ENCODE peak calls at places on chromosomes 2 and 18, in seven cellular contexts. B is WERI-Rb-1, G is fibroblast of lung, P is A549, E is cardiac muscle cell, L is HL-60, Z is tibial artery. U is an unnamed sample.
A peak's percentile ranks its signal among the peaks of the same experiment; 100 is the strongest.

GRCh38 chr18:7626922-7627440 is 59.9 kb downstream of the PTPRM start:
- DNase-seq in L (no peak), Z (no peak), E (peak; percentile 56), B (no peak), P (peak; percentile 66), G (peak; percentile 42), U (peak; percentile 67)

GRCh38 chr2:169452080-169452479 is 27.2 kb upstream of the BBS5 start:
- DNase-seq in E (peak; percentile 73), G (peak; percentile 74), B (peak; percentile 29), Z (no peak), L (no peak), P (peak; percentile 64), U (no peak)

GRCh38 chr2:100935372-100935752 is 66.7 kb upstream of the RPL31 start:
- DNase-seq in G (peak; percentile 40), B (no peak), P (no peak), Z (no peak), E (no peak), L (no peak), U (no peak)

GRCh38 chr2:101463885-101464653 is 10.8 kb downstream of the RFX8 start:
- DNase-seq in G (peak; percentile 94), B (no peak), P (peak; percentile 20), Z (no peak), E (peak; percentile 96), L (peak; percentile 85), U (no peak)

GRCh38 chr2:241300000-241300399 is 15.5 kb downstream of the HDLBP start:
- DNase-seq in L (no peak), E (no peak), Z (no peak), B (peak; percentile 20), G (no peak), P (no peak), U (no peak)

GRCh38 chr2:109027702-109028101 is 38.7 kb upstream of the EDAR start:
- DNase-seq in Z (no peak), B (no peak), L (no peak), P (no peak), E (no peak), G (no peak), U (no peak)

GRCh38 chr18:35998967-35999366 is 26.5 kb downstream of the RMP24 start:
- DNase-seq in P (peak; percentile 16), Z (no peak), L (no peak), B (no peak), G (no peak), E (peak; percentile 21), U (no peak)

GRCh38 chr2:172011814-172012580 is 12.2 kb downstream of the METAP1D start:
- DNase-seq in E (no peak), P (no peak), Z (no peak), B (no peak), L (no peak), G (no peak), U (no peak)

GRCh38 chr2:30915485-30915884 is 108.2 kb upstream of the CAPN13 start:
- DNase-seq in E (no peak), B (peak; percentile 63), P (peak; percentile 34), Z (no peak), L (peak; percentile 39), G (no peak), U (no peak)

GRCh38 chr18:63073481-63073880 is 246.1 kb downstream of the BCL2 start:
- DNase-seq in L (peak; percentile 63), E (no peak), B (no peak), Z (no peak), P (peak; percentile 21), G (no peak), U (no peak)

GRCh38 chr2:184554736-184555135 is 43.6 kb upstream of the ZNF804A start:
- DNase-seq in B (no peak), L (no peak), Z (no peak), G (no peak), P (no peak), E (no peak), U (no peak)

GRCh38 chr18:43961713-43962112 is 684.4 kb upstream of the SYT4 start:
- DNase-seq in P (no peak), E (no peak), L (no peak), G (no peak), Z (no peak), B (no peak), U (no peak)

GRCh38 chr18:61595615-61596014 is 262.4 kb downstream of the CDH20 start:
- DNase-seq in B (no peak), G (peak; percentile 36), Z (no peak), E (no peak), P (no peak), L (no peak), U (no peak)

GRCh38 chr2:196821195-196821594 is 12.0 kb upstream of the C2orf66 start:
- DNase-seq in B (no peak), E (peak; percentile 39), G (peak; percentile 31), Z (no peak), L (no peak), P (no peak), U (no peak)

GRCh38 chr2:75609334-75609689 is 37.3 kb upstream of the MRPL19 start:
- DNase-seq in E (no peak), B (no peak), G (no peak), L (no peak), P (no peak), Z (no peak), U (no peak)
- TF ChIP-seq CTCF in E (no peak), B (no peak), G (no peak), L (no peak), P (peak; percentile 5), Z (no peak), U (no peak)

GRCh38 chr2:134397146-134397896 is 143.4 kb downstream of the MGAT5 start:
- DNase-seq in L (peak; percentile 65), E (no peak), G (no peak), B (no peak), Z (no peak), P (no peak), U (no peak)
- TF ChIP-seq CTCF in L (no peak), E (no peak), G (no peak), B (no peak), Z (no peak), P (no peak), U (no peak)

DNA sequence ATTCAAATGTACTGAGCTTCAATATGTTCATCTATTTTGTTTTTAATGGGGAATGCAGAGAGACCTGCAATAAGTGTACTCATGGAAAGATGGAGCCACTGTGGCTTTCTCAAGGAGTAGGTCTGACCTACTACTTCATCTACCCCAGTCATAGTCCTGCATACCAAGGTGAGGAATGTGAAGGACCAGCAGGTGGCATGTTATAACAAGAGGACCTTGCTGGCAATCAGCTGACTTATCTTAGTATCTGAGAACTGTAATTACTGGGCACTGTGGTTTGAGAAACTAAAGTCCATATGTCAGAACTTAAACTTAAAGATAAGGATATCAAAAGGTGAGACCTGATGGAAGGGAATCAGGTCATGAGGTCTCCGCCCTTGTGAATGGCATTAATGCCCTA is 1104.2 kb downstream of the BCL11A start:
- DNase-seq in L (peak; percentile 17), E (no peak), G (no peak), Z (no peak), B (peak; percentile 25), P (peak; percentile 4), U (no peak)
- TF ChIP-seq CTCF in L (no peak), E (no peak), G (no peak), Z (no peak), B (peak; percentile 29), P (no peak), U (no peak)

GRCh38 chr2:35871672-35872071 is 483.9 kb upstream of the CRIM1 start:
- DNase-seq in P (peak; percentile 29), G (no peak), E (no peak), L (no peak), B (peak; percentile 9), Z (no peak), U (no peak)
- TF ChIP-seq CTCF in P (peak; percentile 19), G (no peak), E (no peak), L (no peak), B (peak; percentile 42), Z (no peak), U (no peak)

GRCh38 chr2:65316072-65316471 is 88.4 kb downstream of the ACTR2 start:
- DNase-seq in P (no peak), G (peak; percentile 72), Z (peak; percentile 85), B (no peak), L (no peak), E (peak; percentile 72), U (no peak)

GRCh38 chr2:65317841-65318240 is 90.2 kb downstream of the ACTR2 start:
- DNase-seq in G (no peak), E (no peak), B (no peak), P (no peak), Z (no peak), L (no peak), U (no peak)

GRCh38 chr2:65319674-65320041 is 92.0 kb downstream of the ACTR2 start:
- DNase-seq in P (no peak), L (no peak), Z (no peak), E (no peak), G (no peak), B (no peak), U (no peak)

GRCh38 chr2:65319080-65319673 is 91.5 kb downstream of the ACTR2 start:
- DNase-seq in L (no peak), B (no peak), Z (no peak), P (no peak), E (no peak), G (no peak), U (no peak)

DNA sequence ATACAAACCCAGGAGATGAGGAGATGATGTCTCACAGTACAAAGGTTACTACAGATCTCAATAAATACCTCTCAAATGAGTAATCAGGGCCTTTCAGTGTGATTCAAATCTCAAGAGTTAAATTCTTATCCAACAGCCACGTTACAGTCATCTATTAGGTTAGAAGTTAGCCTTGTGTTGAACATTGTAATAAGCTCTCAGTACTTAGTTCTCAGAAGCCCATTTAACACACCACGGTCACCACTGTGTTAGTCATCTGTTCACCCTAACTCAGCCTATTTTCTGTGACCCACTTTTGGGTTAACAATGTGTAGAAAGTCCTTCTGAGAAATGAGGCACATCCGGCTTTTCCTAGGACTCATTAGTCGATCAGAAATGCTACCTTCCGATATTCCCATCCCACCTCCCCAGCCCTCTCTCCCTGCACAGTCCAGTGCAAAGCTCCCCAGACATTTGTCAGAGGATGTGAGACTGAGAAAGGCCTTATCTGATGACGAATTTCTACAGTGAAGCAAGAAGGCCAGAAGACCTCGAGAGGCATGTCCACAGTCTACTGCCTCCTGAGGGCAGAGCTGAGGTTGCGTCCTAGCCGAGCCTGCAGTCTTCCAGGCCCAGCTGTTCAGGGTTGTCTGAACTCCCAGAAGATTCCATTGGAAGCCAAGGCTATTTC is 92.5 kb downstream of the ACTR2 start:
- DNase-seq in G (peak; percentile 88), B (no peak), Z (no peak), L (no peak), E (peak; percentile 84), P (peak; percentile 89), U (peak; percentile 91)
- TF ChIP-seq CTCF in G (peak; percentile 69), B (peak; percentile 51), Z (no peak), L (no peak), E (peak; percentile 60), P (peak; percentile 52), U (peak; percentile 66)

DNA sequence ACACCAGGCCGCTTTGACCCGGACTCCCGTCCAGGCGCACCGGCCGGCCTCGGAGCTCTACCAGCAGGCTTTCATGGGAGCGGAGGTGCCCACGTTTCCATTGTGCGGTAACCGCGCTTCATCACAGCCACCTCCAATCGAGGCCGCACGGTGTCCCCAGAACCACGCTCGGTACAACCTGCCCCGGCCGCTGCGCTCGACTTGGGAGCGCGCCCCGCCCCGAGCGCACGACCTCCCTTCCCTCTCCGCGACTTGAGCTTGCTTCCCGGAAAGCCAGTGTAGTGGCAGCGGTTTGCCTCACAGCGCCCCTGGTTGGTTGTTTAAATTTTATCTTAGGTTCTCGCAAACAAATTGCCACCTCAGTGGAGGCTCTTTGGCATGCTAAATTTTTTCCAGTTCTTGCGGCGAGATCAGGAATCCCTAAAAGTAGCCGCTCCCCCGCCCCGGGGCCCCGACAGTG is 329 bp upstream of the CYP1B1 start:
- DNase-seq in P (peak; percentile 93), Z (peak; percentile 87), B (peak; percentile 74), L (peak; percentile 91), E (peak; percentile 91), G (peak; percentile 89), U (no peak)
- TF ChIP-seq CTCF in P (no peak), Z (peak; percentile 45), B (no peak), L (peak; percentile 9), E (no peak), G (peak; percentile 24), U (no peak)

GRCh38 chr2:41283079-41283765 is 764.6 kb upstream of the PKDCC start:
- DNase-seq in B (no peak), P (no peak), L (no peak), E (no peak), G (no peak), Z (no peak), U (no peak)
- TF ChIP-seq CTCF in B (peak; percentile 44), P (no peak), L (no peak), E (no peak), G (no peak), Z (no peak), U (no peak)